ENCODE peak calls at places on chromosome 5, in ten cellular contexts. One of them, this sample, is unnamed.

GRCh38 chr5:54883374-54884194 is 101.8 kb downstream of the ESM1 start:
- DNase-seq in NCI-H1417: no peak
- DNase-seq in CD4-positive, alpha-beta memory T cell: no peak
- DNase-seq in GM12892: no peak
- DNase-seq in thoracic aorta: no peak
- DNase-seq in AG20443: peak
- DNase-seq in AG08395: peak
- DNase-seq in fibroblast of lung: peak
- DNase-seq in T follicular helper cell: no peak
- DNase-seq in stimulated activated naive B cell treated with anti-CD40 and anti-IgM and Interleukin-4, amounts not matched to agents 10 μg/mL and 1 μg/mL and 100 μg/mL, for 72 hours: no peak
- DNase-seq in this sample: peak

GRCh38 chr5:145466533-145466932 is 368.6 kb downstream of the PRELID2 start:
- DNase-seq in fibroblast of lung: no peak
- DNase-seq in AG08395: no peak
- DNase-seq in GM12892: no peak
- DNase-seq in stimulated activated naive B cell treated with anti-CD40 and anti-IgM and Interleukin-4, amounts not matched to agents 10 μg/mL and 1 μg/mL and 100 μg/mL, for 72 hours: no peak
- DNase-seq in AG20443: no peak
- DNase-seq in T follicular helper cell: no peak
- DNase-seq in NCI-H1417: no peak
- DNase-seq in thoracic aorta: no peak
- DNase-seq in CD4-positive, alpha-beta memory T cell: no peak
- DNase-seq in this sample: no peak

GRCh38 chr5:79890119-79890870 is 100.8 kb downstream of the MTX3 start:
- DNase-seq in AG20443: no peak
- DNase-seq in T follicular helper cell: no peak
- DNase-seq in thoracic aorta: no peak
- DNase-seq in AG08395: no peak
- DNase-seq in fibroblast of lung: no peak
- DNase-seq in CD4-positive, alpha-beta memory T cell: no peak
- DNase-seq in GM12892: no peak
- DNase-seq in stimulated activated naive B cell treated with anti-CD40 and anti-IgM and Interleukin-4, amounts not matched to agents 10 μg/mL and 1 μg/mL and 100 μg/mL, for 72 hours: no peak
- DNase-seq in NCI-H1417: no peak
- DNase-seq in this sample: no peak

GRCh38 chr5:76608833-76609232 is 14.4 kb downstream of the F2RL2 start:
- DNase-seq in T follicular helper cell: no peak
- DNase-seq in AG20443: no peak
- DNase-seq in thoracic aorta: no peak
- DNase-seq in NCI-H1417: no peak
- DNase-seq in CD4-positive, alpha-beta memory T cell: peak
- DNase-seq in fibroblast of lung: peak
- DNase-seq in stimulated activated naive B cell treated with anti-CD40 and anti-IgM and Interleukin-4, amounts not matched to agents 10 μg/mL and 1 μg/mL and 100 μg/mL, for 72 hours: no peak
- DNase-seq in AG08395: no peak
- DNase-seq in GM12892: no peak
- DNase-seq in this sample: peak

GRCh38 chr5:373710-374602 is 52.4 kb downstream of the AHRR start:
- DNase-seq in NCI-H1417: peak
- DNase-seq in T follicular helper cell: no peak
- DNase-seq in AG08395: peak
- DNase-seq in thoracic aorta: no peak
- DNase-seq in CD4-positive, alpha-beta memory T cell: peak
- DNase-seq in AG20443: peak
- DNase-seq in fibroblast of lung: peak
- DNase-seq in GM12892: peak
- DNase-seq in stimulated activated naive B cell treated with anti-CD40 and anti-IgM and Interleukin-4, amounts not matched to agents 10 μg/mL and 1 μg/mL and 100 μg/mL, for 72 hours: peak
- DNase-seq in this sample: peak

GRCh38 chr5:145811834-145812625 is 23.1 kb downstream of the PRELID2 start:
- DNase-seq in stimulated activated naive B cell treated with anti-CD40 and anti-IgM and Interleukin-4, amounts not matched to agents 10 μg/mL and 1 μg/mL and 100 μg/mL, for 72 hours: no peak
- DNase-seq in AG08395: peak
- DNase-seq in T follicular helper cell: no peak
- DNase-seq in AG20443: peak
- DNase-seq in fibroblast of lung: peak
- DNase-seq in NCI-H1417: no peak
- DNase-seq in thoracic aorta: no peak
- DNase-seq in CD4-positive, alpha-beta memory T cell: no peak
- DNase-seq in GM12892: no peak
- DNase-seq in this sample: peak

GRCh38 chr5:13477118-13477737 is 467.3 kb downstream of the DNAH5 start:
- DNase-seq in GM12892: no peak
- DNase-seq in fibroblast of lung: peak
- DNase-seq in thoracic aorta: no peak
- DNase-seq in CD4-positive, alpha-beta memory T cell: no peak
- DNase-seq in AG20443: no peak
- DNase-seq in stimulated activated naive B cell treated with anti-CD40 and anti-IgM and Interleukin-4, amounts not matched to agents 10 μg/mL and 1 μg/mL and 100 μg/mL, for 72 hours: no peak
- DNase-seq in T follicular helper cell: no peak
- DNase-seq in NCI-H1417: no peak
- DNase-seq in AG08395: no peak
- DNase-seq in this sample: peak

GRCh38 chr5:139575313-139575646 is 14.1 kb downstream of the UBE2D2 start:
- DNase-seq in NCI-H1417: no peak
- DNase-seq in T follicular helper cell: no peak
- DNase-seq in AG08395: no peak
- DNase-seq in stimulated activated naive B cell treated with anti-CD40 and anti-IgM and Interleukin-4, amounts not matched to agents 10 μg/mL and 1 μg/mL and 100 μg/mL, for 72 hours: no peak
- DNase-seq in thoracic aorta: no peak
- DNase-seq in fibroblast of lung: no peak
- DNase-seq in GM12892: no peak
- DNase-seq in CD4-positive, alpha-beta memory T cell: no peak
- DNase-seq in AG20443: no peak
- DNase-seq in this sample: no peak

This sample was measured in M059J.